ENCODE peak calls at places on chromosomes 6 and 20, in nine cellular contexts. One of them, this sample, is unnamed. For H3K4me1, the result is how much of the 10 kb centered on the place peaks cover.

GRCh38 chr20:1567392-1568165 is 10.1 kb upstream of the SIRPD start:
- DNase-seq in suprapubic skin: no peak
- DNase-seq in lower lobe of right lung: no peak
- DNase-seq in mesendoderm: peak
- DNase-seq in body of pancreas: no peak
- DNase-seq in fibroblast of lung: peak
- DNase-seq in hepatocyte: peak
- DNase-seq in SJSA1: no peak
- DNase-seq in neuronal stem cell: no peak
- DNase-seq in this sample: no peak

GRCh38 chr6:45789238-45789637 is 226.4 kb downstream of the CLIC5 start:
- DNase-seq in hepatocyte: no peak
- DNase-seq in body of pancreas: no peak
- DNase-seq in lower lobe of right lung: no peak
- DNase-seq in SJSA1: no peak
- DNase-seq in mesendoderm: no peak
- DNase-seq in fibroblast of lung: no peak
- DNase-seq in neuronal stem cell: no peak
- DNase-seq in suprapubic skin: no peak
- DNase-seq in this sample: no peak

GRCh38 chr6:136335736-136336362 is 46.2 kb upstream of the BCLAF1 start:
- DNase-seq in neuronal stem cell: no peak
- DNase-seq in body of pancreas: no peak
- DNase-seq in suprapubic skin: no peak
- DNase-seq in SJSA1: no peak
- DNase-seq in mesendoderm: no peak
- DNase-seq in lower lobe of right lung: no peak
- DNase-seq in fibroblast of lung: no peak
- DNase-seq in hepatocyte: no peak
- DNase-seq in this sample: no peak

GRCh38 chr6:53735896-53736295 is 58.9 kb upstream of the LRRC1 start:
- DNase-seq in mesendoderm: no peak
- DNase-seq in lower lobe of right lung: no peak
- DNase-seq in hepatocyte: no peak
- DNase-seq in SJSA1: no peak
- DNase-seq in neuronal stem cell: no peak
- DNase-seq in fibroblast of lung: no peak
- DNase-seq in body of pancreas: no peak
- DNase-seq in suprapubic skin: no peak
- DNase-seq in this sample: no peak

GRCh38 chr6:144305985-144306384 is 20.9 kb downstream of the UTRN start:
- DNase-seq in SJSA1: no peak
- DNase-seq in mesendoderm: no peak
- DNase-seq in lower lobe of right lung: no peak
- DNase-seq in hepatocyte: no peak
- DNase-seq in fibroblast of lung: peak
- DNase-seq in body of pancreas: no peak
- DNase-seq in suprapubic skin: no peak
- DNase-seq in neuronal stem cell: no peak
- DNase-seq in this sample: no peak

GRCh38 chr6:31794866-31795615 is 511 bp downstream of the VARS1 start:
- DNase-seq in SJSA1: peak
- DNase-seq in lower lobe of right lung: no peak
- DNase-seq in neuronal stem cell: peak
- DNase-seq in mesendoderm: peak
- DNase-seq in fibroblast of lung: peak
- DNase-seq in suprapubic skin: no peak
- DNase-seq in body of pancreas: no peak
- DNase-seq in hepatocyte: no peak
- DNase-seq in this sample: no peak

GRCh38 chr20:35334511-35335101 is 42.4 kb upstream of the FAM83C start:
- DNase-seq in fibroblast of lung: no peak
- DNase-seq in suprapubic skin: no peak
- DNase-seq in SJSA1: no peak
- DNase-seq in neuronal stem cell: no peak
- DNase-seq in body of pancreas: no peak
- DNase-seq in lower lobe of right lung: no peak
- DNase-seq in mesendoderm: no peak
- DNase-seq in hepatocyte: no peak
- DNase-seq in this sample: no peak

GRCh38 chr6:69022991-69023390 is 387.9 kb downstream of the ADGRB3 start:
- DNase-seq in body of pancreas: no peak
- DNase-seq in neuronal stem cell: no peak
- DNase-seq in suprapubic skin: no peak
- DNase-seq in lower lobe of right lung: no peak
- DNase-seq in mesendoderm: no peak
- DNase-seq in hepatocyte: no peak
- DNase-seq in SJSA1: peak
- DNase-seq in fibroblast of lung: peak
- DNase-seq in this sample: no peak

GRCh38 chr6:20847904-20848303 is 313.6 kb downstream of the CDKAL1 start:
- DNase-seq in hepatocyte: no peak
- DNase-seq in neuronal stem cell: no peak
- DNase-seq in lower lobe of right lung: no peak
- DNase-seq in SJSA1: no peak
- DNase-seq in mesendoderm: no peak
- DNase-seq in suprapubic skin: no peak
- DNase-seq in body of pancreas: no peak
- DNase-seq in fibroblast of lung: no peak
- DNase-seq in this sample: no peak

GRCh38 chr6:156953478-156954146 is 176.4 kb downstream of the ARID1B start:
- DNase-seq in hepatocyte: peak
- DNase-seq in mesendoderm: peak
- DNase-seq in fibroblast of lung: peak
- DNase-seq in lower lobe of right lung: no peak
- DNase-seq in neuronal stem cell: peak
- DNase-seq in SJSA1: peak
- DNase-seq in suprapubic skin: no peak
- DNase-seq in body of pancreas: no peak
- DNase-seq in this sample: no peak

GRCh38 chr20:37929366-37930014 is 26.6 kb downstream of the VSTM2L start:
- DNase-seq in suprapubic skin: no peak
- DNase-seq in body of pancreas: no peak
- DNase-seq in lower lobe of right lung: no peak
- DNase-seq in neuronal stem cell: no peak
- DNase-seq in mesendoderm: no peak
- DNase-seq in hepatocyte: no peak
- DNase-seq in fibroblast of lung: no peak
- DNase-seq in SJSA1: no peak
- DNase-seq in this sample: no peak
- H3K27ac ChIP-seq in suprapubic skin: no peak
- H3K27ac ChIP-seq in body of pancreas: no peak
- H3K27ac ChIP-seq in lower lobe of right lung: no peak
- H3K27ac ChIP-seq in neuronal stem cell: no peak
- H3K27ac ChIP-seq in mesendoderm: no peak
- H3K27ac ChIP-seq in hepatocyte: no peak
- H3K27ac ChIP-seq in fibroblast of lung: no peak
- H3K27ac ChIP-seq in SJSA1: no peak
- H3K27ac ChIP-seq in this sample: no peak

GRCh38 chr20:62983210-62983609 is 23.6 kb downstream of the BHLHE23 start:
- DNase-seq in SJSA1: no peak
- DNase-seq in body of pancreas: no peak
- DNase-seq in suprapubic skin: no peak
- DNase-seq in hepatocyte: no peak
- DNase-seq in lower lobe of right lung: no peak
- DNase-seq in neuronal stem cell: no peak
- DNase-seq in mesendoderm: no peak
- DNase-seq in fibroblast of lung: no peak
- DNase-seq in this sample: no peak
- H3K4me1 ChIP-seq in SJSA1: under half
- H3K4me1 ChIP-seq in body of pancreas: under half
- H3K4me1 ChIP-seq in suprapubic skin: under half
- H3K4me1 ChIP-seq in hepatocyte: under half
- H3K4me1 ChIP-seq in lower lobe of right lung: under half
- H3K4me1 ChIP-seq in neuronal stem cell: under half
- H3K4me1 ChIP-seq in mesendoderm: under half
- H3K4me1 ChIP-seq in fibroblast of lung: under half
- H3K4me1 ChIP-seq in this sample: under half

GRCh38 chr20:33753143-33753542 is 21.3 kb downstream of the ZNF341 start:
- DNase-seq in neuronal stem cell: no peak
- DNase-seq in hepatocyte: no peak
- DNase-seq in fibroblast of lung: no peak
- DNase-seq in lower lobe of right lung: no peak
- DNase-seq in SJSA1: no peak
- DNase-seq in mesendoderm: no peak
- DNase-seq in body of pancreas: no peak
- DNase-seq in suprapubic skin: no peak
- DNase-seq in this sample: no peak

GRCh38 chr20:33757458-33757857 is 25.7 kb downstream of the ZNF341 start:
- DNase-seq in neuronal stem cell: no peak
- DNase-seq in SJSA1: no peak
- DNase-seq in lower lobe of right lung: no peak
- DNase-seq in hepatocyte: no peak
- DNase-seq in fibroblast of lung: no peak
- DNase-seq in body of pancreas: no peak
- DNase-seq in suprapubic skin: no peak
- DNase-seq in mesendoderm: no peak
- DNase-seq in this sample: no peak

GRCh38 chr20:33753763-33754162 is 22.0 kb downstream of the ZNF341 start:
- DNase-seq in fibroblast of lung: peak
- DNase-seq in hepatocyte: no peak
- DNase-seq in neuronal stem cell: no peak
- DNase-seq in mesendoderm: no peak
- DNase-seq in body of pancreas: no peak
- DNase-seq in lower lobe of right lung: no peak
- DNase-seq in SJSA1: no peak
- DNase-seq in suprapubic skin: no peak
- DNase-seq in this sample: no peak

GRCh38 chr20:33761698-33762250 is 30.0 kb downstream of the ZNF341 start:
- DNase-seq in fibroblast of lung: no peak
- DNase-seq in hepatocyte: no peak
- DNase-seq in lower lobe of right lung: no peak
- DNase-seq in body of pancreas: no peak
- DNase-seq in SJSA1: no peak
- DNase-seq in suprapubic skin: no peak
- DNase-seq in neuronal stem cell: no peak
- DNase-seq in mesendoderm: no peak
- DNase-seq in this sample: no peak

DNA sequence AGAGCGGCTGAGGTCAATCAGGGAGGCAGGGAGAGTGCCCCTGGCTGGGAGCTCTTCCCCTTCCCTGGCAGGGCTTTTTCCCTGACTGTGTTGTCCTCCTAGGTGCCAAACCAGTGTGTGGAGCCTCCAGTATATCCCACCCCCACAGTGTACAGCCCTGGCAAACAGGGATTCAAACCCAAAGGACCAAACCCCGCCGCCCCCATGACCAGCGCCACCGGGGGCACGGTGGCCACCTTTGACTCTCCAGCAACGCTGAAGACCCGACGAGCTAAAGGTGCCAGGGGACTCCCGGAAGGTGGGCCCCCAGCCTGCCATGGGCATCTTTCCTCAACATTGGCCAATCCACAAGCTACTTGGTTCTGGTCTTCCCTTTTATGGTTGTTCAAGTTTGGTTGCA is 25.2 kb downstream of the ZNF341 start:
- DNase-seq in fibroblast of lung: no peak
- DNase-seq in mesendoderm: no peak
- DNase-seq in lower lobe of right lung: no peak
- DNase-seq in SJSA1: no peak
- DNase-seq in neuronal stem cell: no peak
- DNase-seq in body of pancreas: no peak
- DNase-seq in suprapubic skin: no peak
- DNase-seq in hepatocyte: no peak
- DNase-seq in this sample: no peak
- H3K27ac ChIP-seq in fibroblast of lung: no peak
- H3K27ac ChIP-seq in mesendoderm: no peak
- H3K27ac ChIP-seq in lower lobe of right lung: no peak
- H3K27ac ChIP-seq in SJSA1: no peak
- H3K27ac ChIP-seq in neuronal stem cell: no peak
- H3K27ac ChIP-seq in body of pancreas: no peak
- H3K27ac ChIP-seq in suprapubic skin: no peak
- H3K27ac ChIP-seq in hepatocyte: no peak
- H3K27ac ChIP-seq in this sample: no peak

GRCh38 chr6:33430991-33431879 is 11.4 kb downstream of the SYNGAP1 start:
- DNase-seq in fibroblast of lung: peak
- DNase-seq in neuronal stem cell: peak
- DNase-seq in hepatocyte: peak
- DNase-seq in suprapubic skin: no peak
- DNase-seq in mesendoderm: peak
- DNase-seq in body of pancreas: no peak
- DNase-seq in lower lobe of right lung: peak
- DNase-seq in SJSA1: no peak
- DNase-seq in this sample: no peak
- H3K4me1 ChIP-seq in fibroblast of lung: under half
- H3K4me1 ChIP-seq in neuronal stem cell: half or more
- H3K4me1 ChIP-seq in hepatocyte: under half
- H3K4me1 ChIP-seq in suprapubic skin: half or more
- H3K4me1 ChIP-seq in mesendoderm: under half
- H3K4me1 ChIP-seq in body of pancreas: under half
- H3K4me1 ChIP-seq in lower lobe of right lung: under half
- H3K4me1 ChIP-seq in SJSA1: under half
- H3K4me1 ChIP-seq in this sample: under half

GRCh38 chr20:51467971-51468626 is 74.4 kb downstream of the NFATC2 start:
- DNase-seq in lower lobe of right lung: no peak
- DNase-seq in neuronal stem cell: no peak
- DNase-seq in suprapubic skin: no peak
- DNase-seq in hepatocyte: no peak
- DNase-seq in mesendoderm: no peak
- DNase-seq in SJSA1: no peak
- DNase-seq in fibroblast of lung: no peak
- DNase-seq in body of pancreas: no peak
- DNase-seq in this sample: no peak
- H3K27ac ChIP-seq in lower lobe of right lung: no peak
- H3K27ac ChIP-seq in neuronal stem cell: no peak
- H3K27ac ChIP-seq in suprapubic skin: no peak
- H3K27ac ChIP-seq in hepatocyte: no peak
- H3K27ac ChIP-seq in mesendoderm: no peak
- H3K27ac ChIP-seq in SJSA1: no peak
- H3K27ac ChIP-seq in fibroblast of lung: no peak
- H3K27ac ChIP-seq in body of pancreas: no peak
- H3K27ac ChIP-seq in this sample: no peak

DNA sequence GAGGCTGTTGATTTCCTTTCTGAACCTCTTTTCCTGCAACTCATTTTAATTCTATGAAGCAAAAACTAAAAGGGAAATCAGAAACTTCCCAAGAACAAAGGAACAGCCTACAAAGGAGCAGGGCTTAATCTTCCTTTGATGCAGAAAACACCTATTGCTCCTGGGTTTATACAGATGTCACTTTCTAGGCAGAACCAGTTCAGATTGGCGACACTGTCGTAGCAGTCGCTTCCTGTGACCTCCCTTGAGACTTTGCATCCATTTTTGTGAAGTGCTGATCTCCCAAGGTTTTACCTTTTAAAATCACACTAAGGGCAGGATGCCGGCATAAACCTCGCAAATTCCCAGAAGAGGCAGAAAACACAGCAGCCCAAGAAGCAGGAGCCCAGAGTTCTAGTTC is 40.1 kb downstream of the JAG1 start:
- DNase-seq in neuronal stem cell: no peak
- DNase-seq in fibroblast of lung: no peak
- DNase-seq in body of pancreas: no peak
- DNase-seq in mesendoderm: no peak
- DNase-seq in suprapubic skin: no peak
- DNase-seq in lower lobe of right lung: no peak
- DNase-seq in hepatocyte: no peak
- DNase-seq in SJSA1: no peak
- DNase-seq in this sample: no peak
- H3K4me1 ChIP-seq in neuronal stem cell: half or more
- H3K4me1 ChIP-seq in fibroblast of lung: under half
- H3K4me1 ChIP-seq in body of pancreas: under half
- H3K4me1 ChIP-seq in mesendoderm: under half
- H3K4me1 ChIP-seq in suprapubic skin: half or more
- H3K4me1 ChIP-seq in lower lobe of right lung: under half
- H3K4me1 ChIP-seq in hepatocyte: under half
- H3K4me1 ChIP-seq in SJSA1: under half
- H3K4me1 ChIP-seq in this sample: under half

GRCh38 chr6:112249489-112249888 is 4.9 kb downstream of the LAMA4 start:
- DNase-seq in body of pancreas: no peak
- DNase-seq in lower lobe of right lung: no peak
- DNase-seq in hepatocyte: no peak
- DNase-seq in mesendoderm: no peak
- DNase-seq in SJSA1: no peak
- DNase-seq in neuronal stem cell: no peak
- DNase-seq in suprapubic skin: no peak
- DNase-seq in fibroblast of lung: peak
- DNase-seq in this sample: no peak
- H3K27ac ChIP-seq in body of pancreas: no peak
- H3K27ac ChIP-seq in lower lobe of right lung: no peak
- H3K27ac ChIP-seq in hepatocyte: no peak
- H3K27ac ChIP-seq in mesendoderm: no peak
- H3K27ac ChIP-seq in SJSA1: no peak
- H3K27ac ChIP-seq in neuronal stem cell: no peak
- H3K27ac ChIP-seq in suprapubic skin: peak
- H3K27ac ChIP-seq in fibroblast of lung: peak
- H3K27ac ChIP-seq in this sample: no peak